ENCODE peak calls at places on chromosomes 4 and X, in five cellular contexts. Z is neural progenitor cell; F is suprapubic skin; E is choroid plexus epithelial cell; T is activated CD8-positive, alpha-beta T cell treated with anti-CD3 and anti-CD28 coated beads for 36 hours. I is an unnamed sample.

GRCh38 chr4:124111922-124112321 is 600.6 kb downstream of the ANKRD50 start:
- DNase-seq in T (no peak), F (no peak), Z (peak), E (peak), I (no peak)

GRCh38 chrX:134236690-134237362 is at the start of gene CCDC160:
- DNase-seq in Z (peak), T (peak), E (peak), F (no peak), I (peak)

GRCh38 chrX:9227276-9227675 is 193.3 kb upstream of the FAM9B start:
- DNase-seq in F (no peak), T (no peak), Z (no peak), E (no peak), I (no peak)

GRCh38 chr4:186726440-186727148 is 2.9 kb upstream of the FAT1 start:
- DNase-seq in Z (peak), T (peak), F (no peak), E (peak), I (peak)

GRCh38 chr4:108008721-108009120 is 19.0 kb downstream of the HADH start:
- DNase-seq in Z (no peak), F (no peak), T (no peak), E (peak), I (no peak)

GRCh38 chr4:173538148-173538902 is 8.3 kb upstream of the HAND2 start:
- DNase-seq in E (no peak), F (no peak), Z (peak), T (no peak), I (no peak)

GRCh38 chr4:14749910-14750309 is 252.4 kb upstream of the CPEB2 start:
- DNase-seq in T (peak), E (peak), F (no peak), Z (peak), I (no peak)

GRCh38 chr4:83961575-83961974 is 425.7 kb downstream of the GPAT3 start:
- DNase-seq in T (no peak), E (peak), F (no peak), Z (no peak), I (no peak)

GRCh38 chr4:101597204-101597603 is 193.3 kb upstream of the BANK1 start:
- DNase-seq in E (no peak), Z (no peak), F (no peak), T (peak), I (no peak)

DNA sequence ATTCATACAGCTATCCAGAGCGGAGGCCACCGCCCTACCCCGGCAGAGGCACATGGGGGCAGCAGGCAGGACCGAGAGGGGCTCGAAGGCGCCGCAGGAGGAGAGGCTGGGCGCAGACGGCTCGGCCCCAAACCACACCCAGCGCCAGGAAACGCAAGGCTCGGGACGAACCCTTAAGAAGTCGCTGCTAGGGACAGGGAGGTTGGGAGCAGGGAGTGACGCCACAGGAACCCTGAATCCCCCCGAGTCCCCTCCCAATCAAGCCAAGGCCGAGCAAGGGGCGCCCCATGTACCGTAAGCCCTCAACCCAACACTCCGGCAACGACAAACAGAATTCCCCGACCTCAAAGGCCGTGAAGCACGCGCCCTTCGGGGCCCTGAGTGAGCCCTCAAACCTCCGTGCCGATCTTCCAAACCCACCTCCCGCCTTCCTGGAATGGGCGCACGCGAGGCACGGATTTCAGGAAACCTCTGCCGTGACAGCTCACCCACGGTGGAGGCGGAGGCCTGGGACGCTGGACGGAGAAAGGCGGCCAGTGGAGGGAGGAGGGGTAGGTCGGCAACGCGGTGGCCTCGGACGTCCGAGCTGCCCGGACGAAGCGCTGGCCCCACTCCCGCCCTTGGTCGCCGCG is 1.8 kb downstream of the ZFYVE28 start:
- DNase-seq in E (no peak), Z (peak), F (no peak), T (no peak), I (no peak)
- TF ChIP-seq CTCF in E (no peak), Z (no peak), F (no peak), T (no peak), I (no peak)

GRCh38 chrX:124862304-124862703 is 457.4 kb upstream of the TEX13C start:
- DNase-seq in F (no peak), T (no peak), Z (no peak), E (no peak), I (no peak)

GRCh38 chrX:124860736-124861135 is 458.9 kb upstream of the TEX13C start:
- DNase-seq in T (no peak), Z (no peak), F (no peak), E (no peak), I (no peak)

GRCh38 chrX:124863303-124863702 is 456.4 kb upstream of the TEX13C start:
- DNase-seq in T (no peak), F (no peak), Z (peak), E (no peak), I (no peak)
- TF ChIP-seq CTCF in T (no peak), F (no peak), Z (peak), E (no peak), I (no peak)

GRCh38 chrX:68556036-68556435 is 57.2 kb downstream of the YIPF6 start:
- DNase-seq in E (no peak), T (no peak), F (no peak), Z (no peak), I (no peak)
- TF ChIP-seq CTCF in E (no peak), T (no peak), F (no peak), Z (no peak), I (no peak)

GRCh38 chr4:87659247-87659931 is 9.3 kb downstream of the DMP1 start:
- DNase-seq in F (no peak), Z (no peak), T (no peak), E (peak), I (no peak)

GRCh38 chr4:87662871-87663270 is 12.8 kb downstream of the DMP1 start:
- DNase-seq in Z (no peak), E (no peak), T (no peak), F (no peak), I (no peak)

GRCh38 chr4:87654487-87655044 is 4.5 kb downstream of the DMP1 start:
- DNase-seq in E (no peak), F (no peak), Z (no peak), T (no peak), I (no peak)

GRCh38 chr4:87651941-87652340 is 1.9 kb downstream of the DMP1 start:
- DNase-seq in E (peak), T (no peak), Z (no peak), F (no peak), I (no peak)

GRCh38 chr4:87657525-87657924 is 7.4 kb downstream of the DMP1 start:
- DNase-seq in E (peak), F (no peak), T (no peak), Z (no peak), I (no peak)
- TF ChIP-seq CTCF in E (no peak), F (no peak), T (no peak), Z (no peak), I (no peak)